ENCODE peak calls at places on chromosomes 16 and 17, in five cellular contexts. One of them, this sample, is unnamed.

GRCh38 chr17:81448442-81448841 is 53.2 kb downstream of the BAHCC1 start:
- DNase-seq in esophagus muscularis mucosa: no peak
- DNase-seq in A549: no peak
- DNase-seq in stomach: no peak
- DNase-seq in GM12878: no peak
- DNase-seq in this sample: no peak

GRCh38 chr16:88279998-88280397 is 102.8 kb upstream of the ZNF469 start:
- DNase-seq in esophagus muscularis mucosa: no peak
- DNase-seq in A549: no peak
- DNase-seq in stomach: no peak
- DNase-seq in GM12878: no peak
- DNase-seq in this sample: no peak

GRCh38 chr17:77723071-77723908 is 235.2 kb upstream of the TNRC6C start:
- DNase-seq in esophagus muscularis mucosa: peak
- DNase-seq in A549: no peak
- DNase-seq in stomach: no peak
- DNase-seq in GM12878: no peak
- DNase-seq in this sample: no peak

GRCh38 chr17:30345527-30346075 is 11.7 kb upstream of the TMIGD1 start:
- DNase-seq in esophagus muscularis mucosa: peak
- DNase-seq in A549: no peak
- DNase-seq in stomach: no peak
- DNase-seq in GM12878: no peak
- DNase-seq in this sample: no peak

GRCh38 chr16:54287018-54287757 is 601 bp upstream of the IRX3 start:
- DNase-seq in esophagus muscularis mucosa: no peak
- DNase-seq in A549: no peak
- DNase-seq in stomach: no peak
- DNase-seq in GM12878: no peak
- DNase-seq in this sample: peak

GRCh38 chr16:83589576-83589975 is 218.2 kb upstream of the HSBP1 start:
- DNase-seq in esophagus muscularis mucosa: no peak
- DNase-seq in A549: no peak
- DNase-seq in stomach: no peak
- DNase-seq in GM12878: no peak
- DNase-seq in this sample: no peak

GRCh38 chr17:6489016-6489550 is 44.8 kb downstream of the PIMREG start:
- DNase-seq in esophagus muscularis mucosa: no peak
- DNase-seq in A549: no peak
- DNase-seq in stomach: no peak
- DNase-seq in GM12878: no peak
- DNase-seq in this sample: peak

GRCh38 chr17:75625813-75626486 is 7.3 kb upstream of the SMIM5 start:
- DNase-seq in esophagus muscularis mucosa: no peak
- DNase-seq in A549: peak
- DNase-seq in stomach: no peak
- DNase-seq in GM12878: no peak
- DNase-seq in this sample: no peak

GRCh38 chr16:71249399-71249798 is 18.9 kb upstream of the HYDIN start:
- DNase-seq in esophagus muscularis mucosa: peak
- DNase-seq in A549: no peak
- DNase-seq in stomach: no peak
- DNase-seq in GM12878: no peak
- DNase-seq in this sample: no peak

GRCh38 chr17:83053779-83054451 is 25.5 kb upstream of the METRNL start:
- DNase-seq in esophagus muscularis mucosa: no peak
- DNase-seq in A549: no peak
- DNase-seq in stomach: peak
- DNase-seq in GM12878: no peak
- DNase-seq in this sample: peak

GRCh38 chr16:77496934-77497333 is 62.1 kb upstream of the ADAMTS18 start:
- DNase-seq in esophagus muscularis mucosa: no peak
- DNase-seq in A549: no peak
- DNase-seq in stomach: no peak
- DNase-seq in GM12878: no peak
- DNase-seq in this sample: no peak

GRCh38 chr17:59381716-59382570 is 50.5 kb downstream of the YPEL2 start:
- DNase-seq in esophagus muscularis mucosa: no peak
- DNase-seq in A549: no peak
- DNase-seq in stomach: peak
- DNase-seq in GM12878: no peak
- DNase-seq in this sample: no peak

GRCh38 chr16:88361775-88362174 is 21.0 kb upstream of the ZNF469 start:
- DNase-seq in esophagus muscularis mucosa: no peak
- DNase-seq in A549: no peak
- DNase-seq in stomach: no peak
- DNase-seq in GM12878: no peak
- DNase-seq in this sample: no peak

GRCh38 chr17:31571124-31571892 is 179.8 kb downstream of the RAB11FIP4 start:
- DNase-seq in esophagus muscularis mucosa: peak
- DNase-seq in A549: peak
- DNase-seq in stomach: peak
- DNase-seq in GM12878: no peak
- DNase-seq in this sample: peak

GRCh38 chr16:23145186-23145585 is 4.1 kb downstream of the USP31 start:
- DNase-seq in esophagus muscularis mucosa: peak
- DNase-seq in A549: no peak
- DNase-seq in stomach: no peak
- DNase-seq in GM12878: no peak
- DNase-seq in this sample: no peak

GRCh38 chr16:75603241-75603640 is 19.8 kb downstream of the ADAT1 start:
- DNase-seq in esophagus muscularis mucosa: no peak
- DNase-seq in A549: no peak
- DNase-seq in stomach: no peak
- DNase-seq in GM12878: no peak
- DNase-seq in this sample: no peak

GRCh38 chr17:76716146-76716833 is 5.5 kb upstream of the MXRA7 start:
- DNase-seq in esophagus muscularis mucosa: no peak
- DNase-seq in A549: no peak
- DNase-seq in stomach: peak
- DNase-seq in GM12878: no peak
- DNase-seq in this sample: no peak

GRCh38 chr17:48023408-48024148 is 14.0 kb downstream of the COPZ2 start:
- DNase-seq in esophagus muscularis mucosa: no peak
- DNase-seq in A549: peak
- DNase-seq in stomach: peak
- DNase-seq in GM12878: no peak
- DNase-seq in this sample: peak

GRCh38 chr17:48025040-48025903 is 12.3 kb downstream of the COPZ2 start:
- DNase-seq in esophagus muscularis mucosa: peak
- DNase-seq in A549: peak
- DNase-seq in stomach: peak
- DNase-seq in GM12878: peak
- DNase-seq in this sample: peak

GRCh38 chr17:48024149-48025039 is 13.2 kb downstream of the COPZ2 start:
- DNase-seq in esophagus muscularis mucosa: no peak
- DNase-seq in A549: peak
- DNase-seq in stomach: peak
- DNase-seq in GM12878: no peak
- DNase-seq in this sample: peak

GRCh38 chr17:48022906-48023305 is 14.7 kb downstream of the COPZ2 start:
- DNase-seq in esophagus muscularis mucosa: no peak
- DNase-seq in A549: peak
- DNase-seq in stomach: no peak
- DNase-seq in GM12878: no peak
- DNase-seq in this sample: no peak

GRCh38 chr17:48021964-48022363 is 15.6 kb downstream of the COPZ2 start:
- DNase-seq in esophagus muscularis mucosa: no peak
- DNase-seq in A549: no peak
- DNase-seq in stomach: no peak
- DNase-seq in GM12878: no peak
- DNase-seq in this sample: no peak
- TF ChIP-seq EP300 in esophagus muscularis mucosa: no peak
- TF ChIP-seq EP300 in A549: no peak
- TF ChIP-seq EP300 in stomach: no peak
- TF ChIP-seq EP300 in GM12878: no peak
- TF ChIP-seq EP300 in this sample: no peak

DNA sequence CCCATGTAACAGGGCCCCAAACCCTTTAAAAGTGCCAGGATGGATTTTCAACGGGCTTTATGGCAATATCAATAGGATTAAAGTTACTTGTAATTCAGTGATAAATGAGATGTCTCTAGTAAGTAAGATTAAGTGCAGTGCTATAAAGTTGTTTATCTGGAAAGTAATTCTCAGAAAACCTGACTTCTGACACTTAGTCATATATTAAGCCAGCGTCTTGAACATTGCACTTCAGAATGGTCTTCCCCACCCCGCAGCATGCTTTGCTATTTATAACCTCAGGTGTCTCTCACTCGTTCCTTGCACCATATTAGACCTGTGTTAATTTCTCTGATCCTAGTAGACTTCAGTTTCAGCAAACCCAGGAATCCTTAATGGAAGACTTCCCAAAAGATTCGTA is 2.1 kb upstream of the MAF start:
- DNase-seq in esophagus muscularis mucosa: no peak
- DNase-seq in A549: no peak
- DNase-seq in stomach: no peak
- DNase-seq in GM12878: no peak
- DNase-seq in this sample: no peak
- TF ChIP-seq EP300 in esophagus muscularis mucosa: no peak
- TF ChIP-seq EP300 in A549: no peak
- TF ChIP-seq EP300 in stomach: no peak
- TF ChIP-seq EP300 in GM12878: no peak
- TF ChIP-seq EP300 in this sample: no peak

GRCh38 chr16:3879258-3879886 is 1.1 kb downstream of the CREBBP start:
- DNase-seq in esophagus muscularis mucosa: no peak
- DNase-seq in A549: no peak
- DNase-seq in stomach: peak
- DNase-seq in GM12878: no peak
- DNase-seq in this sample: no peak

GRCh38 chr16:3879887-3880564 is 487 bp downstream of the CREBBP start:
- DNase-seq in esophagus muscularis mucosa: no peak
- DNase-seq in A549: peak
- DNase-seq in stomach: peak
- DNase-seq in GM12878: no peak
- DNase-seq in this sample: peak

GRCh38 chr16:3882531-3882930 is 2.0 kb upstream of the CREBBP start:
- DNase-seq in esophagus muscularis mucosa: no peak
- DNase-seq in A549: no peak
- DNase-seq in stomach: no peak
- DNase-seq in GM12878: no peak
- DNase-seq in this sample: no peak

GRCh38 chr16:3881499-3881995 is 1.0 kb upstream of the CREBBP start:
- DNase-seq in esophagus muscularis mucosa: no peak
- DNase-seq in A549: no peak
- DNase-seq in stomach: no peak
- DNase-seq in GM12878: no peak
- DNase-seq in this sample: no peak

DNA sequence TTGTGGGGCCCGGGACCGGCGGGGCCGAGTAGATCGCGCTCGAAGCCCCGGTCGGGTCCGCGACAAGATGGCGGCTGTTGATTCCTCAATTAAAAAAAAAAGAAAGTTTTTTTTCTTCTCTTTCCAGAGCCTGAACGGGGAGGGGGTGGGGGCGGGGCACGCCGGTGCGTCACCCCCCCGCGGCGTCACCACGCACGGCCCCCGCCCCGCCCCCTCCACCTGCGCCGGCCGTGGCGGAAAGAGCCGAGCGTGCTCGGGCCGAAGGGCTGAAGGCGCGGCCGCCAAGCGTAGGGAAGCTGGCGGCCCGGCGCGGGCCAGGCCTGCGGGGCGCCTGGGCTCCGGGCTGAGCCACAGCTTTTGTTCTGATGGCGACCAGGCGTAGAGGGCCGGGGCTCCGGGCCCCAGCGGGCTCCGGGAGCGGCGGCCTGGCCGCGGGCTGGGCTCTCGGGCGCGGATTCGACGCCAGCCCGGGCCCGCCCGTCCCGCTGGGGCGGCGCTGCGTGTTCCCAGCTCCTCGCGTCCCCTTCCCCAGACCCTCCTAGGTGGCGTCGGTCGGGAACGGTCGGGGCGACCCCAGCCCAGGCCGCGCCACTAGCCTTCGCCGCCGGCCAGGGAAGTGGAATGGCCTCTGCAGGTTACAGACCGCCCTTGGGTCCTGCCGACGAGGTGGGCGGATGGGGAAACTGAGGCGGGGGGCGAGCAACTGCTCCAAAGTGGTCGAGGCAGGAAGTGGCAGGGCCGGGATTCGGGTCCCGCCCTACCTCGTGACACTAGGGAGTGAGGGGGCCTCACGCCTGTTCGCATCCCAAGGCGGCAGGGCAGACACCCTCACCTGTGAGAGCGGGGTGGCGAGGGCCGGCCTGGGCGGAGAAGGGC is at the start of gene CREBBP:
- DNase-seq in esophagus muscularis mucosa: peak
- DNase-seq in A549: peak
- DNase-seq in stomach: peak
- DNase-seq in GM12878: no peak
- DNase-seq in this sample: peak
- TF ChIP-seq EP300 in esophagus muscularis mucosa: no peak
- TF ChIP-seq EP300 in A549: no peak
- TF ChIP-seq EP300 in stomach: no peak
- TF ChIP-seq EP300 in GM12878: no peak
- TF ChIP-seq EP300 in this sample: no peak

GRCh38 chr16:31061126-31061812 is 12.8 kb downstream of the ZNF668 start:
- DNase-seq in esophagus muscularis mucosa: no peak
- DNase-seq in A549: no peak
- DNase-seq in stomach: no peak
- DNase-seq in GM12878: no peak
- DNase-seq in this sample: no peak

GRCh38 chr16:31061813-31062440 is 12.1 kb downstream of the ZNF668 start:
- DNase-seq in esophagus muscularis mucosa: no peak
- DNase-seq in A549: no peak
- DNase-seq in stomach: no peak
- DNase-seq in GM12878: no peak
- DNase-seq in this sample: no peak

GRCh38 chr16:31064882-31065461 is 9.1 kb downstream of the ZNF668 start:
- DNase-seq in esophagus muscularis mucosa: no peak
- DNase-seq in A549: peak
- DNase-seq in stomach: no peak
- DNase-seq in GM12878: no peak
- DNase-seq in this sample: no peak

GRCh38 chr16:31063495-31063842 is 10.6 kb downstream of the ZNF668 start:
- DNase-seq in esophagus muscularis mucosa: no peak
- DNase-seq in A549: no peak
- DNase-seq in stomach: no peak
- DNase-seq in GM12878: no peak
- DNase-seq in this sample: no peak

DNA sequence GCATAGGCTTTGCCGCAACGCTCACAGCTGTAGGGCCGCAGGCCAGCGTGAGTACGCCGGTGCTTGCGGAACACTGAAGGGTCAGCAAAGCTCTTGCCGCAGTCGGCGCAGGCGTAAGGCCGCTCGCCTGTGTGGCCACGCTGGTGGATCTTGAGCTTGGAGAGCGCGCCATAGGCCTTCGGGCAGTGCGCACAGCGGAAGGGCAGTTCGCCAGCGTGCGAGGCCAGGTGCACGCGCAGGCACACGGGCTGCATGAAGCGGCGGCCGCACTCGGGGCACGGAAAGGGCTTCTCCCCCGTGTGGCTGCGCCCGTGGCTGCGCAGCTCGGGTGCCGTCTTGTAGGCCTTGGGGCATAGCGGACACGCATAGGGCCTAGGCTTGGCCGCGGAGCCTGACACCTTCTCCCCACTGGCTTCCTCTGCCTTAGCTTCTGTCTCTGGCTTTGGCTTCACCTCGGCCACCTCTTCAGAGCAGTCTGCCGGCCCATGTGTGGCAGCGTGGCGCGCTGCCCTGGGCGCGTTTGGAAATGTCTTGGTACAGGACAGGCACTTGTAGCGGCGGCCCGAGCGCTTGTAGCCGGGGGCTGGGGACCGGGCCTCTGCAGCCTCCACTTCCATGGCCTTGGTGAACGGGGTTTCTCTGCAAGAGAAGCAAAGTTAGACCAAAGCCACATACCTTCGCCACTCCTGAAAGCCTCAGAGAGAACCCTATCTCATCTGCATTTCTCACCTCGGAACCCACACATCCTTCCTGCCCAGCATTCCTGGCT is 10.0 kb downstream of the ZNF668 start:
- DNase-seq in esophagus muscularis mucosa: no peak
- DNase-seq in A549: no peak
- DNase-seq in stomach: no peak
- DNase-seq in GM12878: no peak
- DNase-seq in this sample: no peak
- TF ChIP-seq EP300 in esophagus muscularis mucosa: no peak
- TF ChIP-seq EP300 in A549: no peak
- TF ChIP-seq EP300 in stomach: no peak
- TF ChIP-seq EP300 in GM12878: no peak
- TF ChIP-seq EP300 in this sample: no peak